ENCODE peak calls at places on chromosomes 1 and 21, in nine cellular contexts. L, I, R, V, Q, X, U, A and N are unnamed samples.

GRCh38 chr1:23118957-23119792 is 49.5 kb downstream of the LUZP1 start:
- DNase-seq in L (no peak), I (peak; percentile 39), R (no peak), V (peak; percentile 39), Q (no peak), X (no peak), U (no peak), A (no peak), N (no peak)

GRCh38 chr21:41869771-41870170 is 9.4 kb downstream of the PRDM15 start:
- DNase-seq in L (no peak), I (no peak), R (no peak), V (no peak), Q (peak; percentile 57), X (no peak), U (no peak), A (no peak), N (no peak)

GRCh38 chr21:45573452-45574035 is 31.3 kb upstream of the SLC19A1 start:
- DNase-seq in L (no peak), I (peak; percentile 56), R (no peak), V (no peak), Q (peak; percentile 36), X (no peak), U (no peak), A (no peak), N (no peak)

GRCh38 chr1:192702212-192702993 is 66.5 kb downstream of the RGS13 start:
- DNase-seq in L (no peak), I (peak; percentile 67), R (no peak), V (peak; percentile 43), Q (peak; percentile 77), X (peak; percentile 64), U (no peak), A (no peak), N (no peak)

GRCh38 chr1:109498161-109498801 is 4.4 kb downstream of the CYB561D1 start:
- DNase-seq in L (peak; percentile 66), I (peak; percentile 19), R (no peak), V (peak; percentile 45), Q (peak; percentile 71), X (peak; percentile 34), U (no peak), A (no peak), N (peak; percentile 69)

GRCh38 chr1:168714012-168714411 is 15.0 kb downstream of the DPT start:
- DNase-seq in L (no peak), I (no peak), R (no peak), V (no peak), Q (no peak), X (no peak), U (no peak), A (no peak), N (no peak)

GRCh38 chr21:18153063-18153462 is 91.6 kb upstream of the CHODL start:
- DNase-seq in L (no peak), I (no peak), R (no peak), V (peak; percentile 31), Q (no peak), X (no peak), U (no peak), A (peak; percentile 12), N (no peak)

GRCh38 chr1:3249846-3250501 is 181.0 kb downstream of the PRDM16 start:
- DNase-seq in L (no peak), I (peak; percentile 16), R (no peak), V (no peak), Q (no peak), X (no peak), U (no peak), A (no peak), N (no peak)

GRCh38 chr1:75258351-75258750 is 124.2 kb downstream of the LHX8 start:
- DNase-seq in L (no peak), I (no peak), R (no peak), V (no peak), Q (no peak), X (no peak), U (no peak), A (no peak), N (no peak)

DNA sequence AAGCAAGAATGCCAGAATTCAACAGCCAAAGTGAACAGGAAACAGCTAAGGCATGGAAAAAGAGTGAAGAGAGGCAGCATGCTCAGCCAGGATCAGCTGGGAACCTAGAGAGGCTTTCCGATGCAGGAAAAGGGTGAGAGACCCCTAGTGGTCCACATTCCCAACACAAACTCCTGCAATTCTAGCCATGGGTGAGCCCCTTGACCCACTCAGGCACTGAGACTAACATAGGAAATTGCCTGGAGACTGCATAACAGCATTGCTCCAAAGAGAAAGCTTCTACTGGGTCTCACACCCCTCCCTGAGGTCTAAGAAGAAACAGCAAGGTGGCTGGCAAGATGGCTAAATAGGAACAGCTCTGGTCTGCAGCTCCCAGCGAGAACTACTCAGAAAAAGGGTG is 123.2 kb downstream of the LHX8 start:
- DNase-seq in L (no peak), I (no peak), R (no peak), V (no peak), Q (no peak), X (no peak), U (no peak), A (no peak), N (no peak)
- TF ChIP-seq CTCF in L (peak; percentile 20), I (no peak), R (no peak), V (no peak), Q (no peak), X (no peak), U (no peak), A (no peak), N (peak; percentile 25)

GRCh38 chr1:67723126-67723525 is 38.1 kb downstream of the GADD45A start:
- DNase-seq in L (no peak), I (no peak), R (no peak), V (no peak), Q (no peak), X (no peak), U (no peak), A (no peak), N (no peak)

GRCh38 chr1:67721112-67721511 is 36.1 kb downstream of the GADD45A start:
- DNase-seq in L (no peak), I (no peak), R (no peak), V (no peak), Q (no peak), X (no peak), U (no peak), A (no peak), N (no peak)

GRCh38 chr1:67722292-67722944 is 37.4 kb downstream of the GADD45A start:
- DNase-seq in L (no peak), I (peak; percentile 31), R (no peak), V (peak; percentile 44), Q (peak; percentile 56), X (peak; percentile 40), U (no peak), A (no peak), N (no peak)

GRCh38 chr1:67723620-67724019 is 38.6 kb downstream of the GADD45A start:
- DNase-seq in L (peak; percentile 37), I (peak; percentile 58), R (no peak), V (peak; percentile 54), Q (peak; percentile 83), X (peak; percentile 83), U (no peak), A (peak; percentile 37), N (no peak)

DNA sequence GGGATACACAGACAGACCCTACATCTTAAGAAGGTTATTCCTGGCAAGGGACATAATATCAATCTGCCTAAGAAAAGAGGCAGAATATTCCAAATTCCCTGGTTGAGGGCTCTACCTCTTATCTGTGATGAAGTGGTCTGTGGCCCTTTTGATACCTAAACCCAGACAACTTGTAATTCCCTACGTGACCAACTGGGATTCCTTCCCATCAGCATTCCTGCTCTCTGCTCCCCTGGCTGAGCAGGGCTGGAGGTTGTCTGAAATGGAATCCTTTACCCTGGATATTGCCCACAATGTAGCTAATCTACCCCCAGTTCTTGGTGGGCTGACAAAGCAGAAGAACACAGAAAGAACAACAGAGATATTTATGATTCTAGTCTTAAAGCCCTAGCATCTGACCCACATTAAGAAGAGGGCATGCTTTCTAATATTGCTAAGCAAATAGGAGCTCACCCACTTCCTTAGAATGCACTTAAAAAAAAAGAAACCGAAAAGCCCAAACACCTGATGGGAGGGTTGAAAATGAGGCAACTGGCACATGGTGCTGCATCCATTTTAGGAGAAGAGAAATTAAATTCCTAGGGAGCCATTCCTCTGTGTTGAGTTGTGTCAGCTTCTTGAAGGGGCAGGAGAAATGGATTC is 36.8 kb downstream of the GADD45A start:
- DNase-seq in L (no peak), I (no peak), R (no peak), V (no peak), Q (no peak), X (no peak), U (no peak), A (no peak), N (no peak)
- TF ChIP-seq CTCF in L (no peak), I (no peak), R (no peak), V (no peak), Q (no peak), X (no peak), U (no peak), A (no peak), N (no peak)

GRCh38 chr1:210330279-210330866 is 1.7 kb downstream of the HHAT start:
- DNase-seq in L (no peak), I (peak; percentile 41), R (no peak), V (peak; percentile 22), Q (peak; percentile 35), X (no peak), U (no peak), A (no peak), N (no peak)

GRCh38 chr1:210336362-210336761 is 7.7 kb downstream of the HHAT start:
- DNase-seq in L (no peak), I (no peak), R (no peak), V (no peak), Q (no peak), X (no peak), U (no peak), A (no peak), N (no peak)

GRCh38 chr1:210335001-210335400 is 6.3 kb downstream of the HHAT start:
- DNase-seq in L (no peak), I (no peak), R (no peak), V (no peak), Q (no peak), X (no peak), U (no peak), A (no peak), N (no peak)

GRCh38 chr1:210332233-210332632 is 3.5 kb downstream of the HHAT start:
- DNase-seq in L (no peak), I (no peak), R (no peak), V (no peak), Q (no peak), X (no peak), U (no peak), A (no peak), N (no peak)

GRCh38 chr1:210332719-210333398 is 4.2 kb downstream of the HHAT start:
- DNase-seq in L (no peak), I (peak; percentile 53), R (no peak), V (no peak), Q (peak; percentile 18), X (peak; percentile 36), U (no peak), A (no peak), N (no peak)
- TF ChIP-seq CTCF in L (no peak), I (no peak), R (no peak), V (no peak), Q (no peak), X (no peak), U (no peak), A (no peak), N (no peak)

GRCh38 chr1:115980156-115980555 is 3.8 kb downstream of the SLC22A15 start:
- DNase-seq in L (no peak), I (no peak), R (no peak), V (no peak), Q (no peak), X (no peak), U (no peak), A (no peak), N (no peak)

GRCh38 chr1:115982399-115982798 is 6.1 kb downstream of the SLC22A15 start:
- DNase-seq in L (no peak), I (no peak), R (no peak), V (no peak), Q (no peak), X (no peak), U (no peak), A (no peak), N (no peak)

GRCh38 chr1:115980998-115981993 is 5.0 kb downstream of the SLC22A15 start:
- DNase-seq in L (peak; percentile 58), I (peak; percentile 41), R (no peak), V (peak; percentile 64), Q (peak; percentile 76), X (peak; percentile 72), U (no peak), A (peak; percentile 9), N (peak; percentile 38)

GRCh38 chr1:115987623-115988022 is 11.3 kb downstream of the SLC22A15 start:
- DNase-seq in L (no peak), I (no peak), R (no peak), V (no peak), Q (no peak), X (no peak), U (no peak), A (no peak), N (no peak)

DNA sequence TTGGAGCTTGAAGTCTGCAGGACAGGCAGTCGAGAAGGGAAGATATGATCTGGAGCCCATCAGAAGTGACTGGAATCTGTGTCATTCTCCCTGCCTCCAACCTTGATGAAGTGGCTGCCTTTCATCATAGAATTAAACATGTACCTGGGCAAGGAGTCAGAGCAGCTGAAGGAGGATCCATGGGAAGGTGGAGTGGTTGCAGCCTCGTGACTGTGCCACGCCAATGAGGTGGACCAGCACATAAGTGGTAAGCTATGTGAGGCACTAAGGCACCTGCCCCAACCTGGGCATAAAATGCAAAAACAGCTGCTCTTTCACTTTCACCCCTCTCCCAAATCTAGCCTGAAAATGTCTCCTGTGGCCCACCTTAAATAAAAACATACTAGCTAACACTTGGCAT is 7.3 kb downstream of the SLC22A15 start:
- DNase-seq in L (no peak), I (no peak), R (no peak), V (no peak), Q (no peak), X (no peak), U (no peak), A (no peak), N (no peak)
- TF ChIP-seq CTCF in L (no peak), I (no peak), R (no peak), V (no peak), Q (no peak), X (no peak), U (no peak), A (no peak), N (no peak)